ENCODE peak calls at places on chromosomes 16 and 17, in four cellular contexts. Q is psoas muscle, A is fibroblast of lung, J is GM06990. M is an unnamed sample.
A peak's percentile ranks its signal among the peaks of the same experiment; 100 is the strongest.

GRCh38 chr17:69144621-69145255 is 3.0 kb upstream of the ABCA6 start:
- DNase-seq in J (no peak), A (no peak), Q (no peak), M (no peak)

GRCh38 chr17:34639706-34640425 is 60.5 kb downstream of the TMEM132E start:
- DNase-seq in Q (no peak), J (no peak), A (no peak), M (no peak)

GRCh38 chr16:57245472-57246113 is 534 bp downstream of the ARL2BP start:
- DNase-seq in A (peak; percentile 8), Q (no peak), J (no peak), M (peak; percentile 45)

GRCh38 chr17:4531988-4532736 is 23.0 kb downstream of the MYBBP1A start:
- DNase-seq in J (peak; percentile 10), Q (no peak), A (no peak), M (no peak)

GRCh38 chr17:77280304-77280910 is 139.6 kb downstream of the SEC14L1 start:
- DNase-seq in A (peak; percentile 89), Q (no peak), J (no peak), M (no peak)

GRCh38 chr17:77467513-77467912 is 326.7 kb downstream of the SEC14L1 start:
- DNase-seq in J (no peak), Q (peak; percentile 38), A (no peak), M (no peak)

GRCh38 chr16:14300631-14301149 is 229.6 kb downstream of the MRTFB start:
- DNase-seq in Q (peak; percentile 85), A (peak; percentile 88), J (peak; percentile 53), M (peak; percentile 75)

GRCh38 chr16:24685539-24686432 is 43.7 kb upstream of the TNRC6A start:
- DNase-seq in A (peak; percentile 76), Q (peak; percentile 72), J (no peak), M (no peak)

GRCh38 chr17:608911-609882 is 105.4 kb downstream of the VPS53 start:
- DNase-seq in J (no peak), A (no peak), Q (no peak), M (peak; percentile 33)

GRCh38 chr17:63961355-63962207 is 11.1 kb downstream of the SCN4A start:
- DNase-seq in J (peak; percentile 79), A (peak; percentile 85), Q (peak; percentile 95), M (peak; percentile 74)

GRCh38 chr17:39582658-39583057 is 25.1 kb downstream of the NEUROD2 start:
- DNase-seq in Q (no peak), A (no peak), J (no peak), M (no peak)
- TF ChIP-seq CTCF in Q (no peak), A (no peak), J (no peak), M (no peak)

GRCh38 chr17:52831536-52831935 is 673.0 kb upstream of the CA10 start:
- DNase-seq in Q (no peak), J (no peak), A (no peak), M (no peak)

GRCh38 chr17:52841971-52842370 is 683.5 kb upstream of the CA10 start:
- DNase-seq in J (no peak), Q (no peak), A (no peak), M (no peak)

DNA sequence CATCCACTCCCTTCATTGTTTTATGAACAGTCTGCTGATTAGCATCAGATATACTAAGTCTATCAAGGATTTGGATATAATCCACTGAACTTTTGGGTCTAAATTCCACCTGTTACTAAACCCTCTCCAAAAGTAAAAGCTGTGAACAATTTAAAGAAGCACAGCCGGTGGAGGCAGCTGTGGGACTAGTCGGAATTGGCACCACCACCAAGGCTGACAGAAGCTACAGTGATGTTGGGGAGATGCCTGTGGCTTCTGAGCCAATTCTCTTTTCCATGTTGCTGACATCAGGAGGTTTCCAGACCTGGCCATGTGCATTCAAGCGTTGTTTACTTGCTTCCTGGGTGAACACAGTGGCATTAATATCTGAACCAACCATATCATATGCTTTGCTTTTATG is 679.0 kb upstream of the CA10 start:
- DNase-seq in J (no peak), Q (no peak), A (no peak), M (no peak)
- TF ChIP-seq CTCF in J (no peak), Q (no peak), A (no peak), M (no peak)

GRCh38 chr16:20660325-20660724 is 37.2 kb downstream of the ACSM1 start:
- DNase-seq in J (no peak), A (no peak), Q (no peak), M (no peak)
- TF ChIP-seq CTCF in J (no peak), A (no peak), Q (no peak), M (no peak)

DNA sequence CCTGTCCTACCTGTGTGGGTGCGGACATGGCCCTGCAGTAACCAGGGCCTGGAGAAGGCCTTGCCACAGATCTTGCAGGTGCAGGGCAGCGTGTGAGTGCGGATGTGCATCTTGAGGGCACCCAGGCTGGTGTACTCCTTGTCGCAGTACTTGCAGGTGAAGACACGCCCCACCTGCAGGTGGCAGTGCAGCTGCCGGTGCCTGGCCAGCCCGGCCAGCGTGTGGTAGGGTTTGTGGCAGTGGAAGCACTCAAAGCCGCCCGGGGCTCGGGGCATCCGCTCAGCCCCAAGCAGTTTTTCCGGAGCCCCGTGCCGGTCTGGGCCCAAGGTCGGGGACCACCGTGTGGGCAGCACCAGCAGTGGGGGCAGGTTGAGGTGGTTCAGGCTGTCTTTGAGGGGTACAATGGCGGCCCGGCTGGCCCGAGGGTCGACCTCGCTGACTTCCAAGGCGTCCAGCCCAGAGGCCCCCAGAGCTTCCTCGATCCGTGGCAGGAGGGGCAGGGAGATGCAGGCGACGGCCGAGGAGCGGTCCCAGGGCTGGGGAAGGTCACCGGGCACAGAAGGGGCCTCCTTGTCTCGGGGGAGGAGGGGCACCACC is 5.1 kb downstream of the SNAI3 start:
- DNase-seq in A (no peak), J (peak; percentile 80), Q (peak; percentile 70), M (peak; percentile 73)
- TF ChIP-seq CTCF in A (no peak), J (peak; percentile 90), Q (peak; percentile 46), M (peak; percentile 60)

GRCh38 chr16:89209522-89210044 is 7.9 kb upstream of the ZNF778 start:
- DNase-seq in A (no peak), J (no peak), Q (no peak), M (no peak)
- TF ChIP-seq CTCF in A (no peak), J (no peak), Q (no peak), M (no peak)

GRCh38 chr16:19213885-19214284 is 45.8 kb downstream of the SYT17 start:
- DNase-seq in J (no peak), A (no peak), Q (no peak), M (no peak)
- TF ChIP-seq CTCF in J (peak; percentile 18), A (no peak), Q (no peak), M (no peak)

M was measured in GM10248.